ENCODE peak calls at places on chromosomes 3 and 15, in six cellular contexts. One of them, this sample, is unnamed.

GRCh38 chr3:57298041-57298440 is 5.6 kb upstream of the ASB14 start:
- DNase-seq in transverse colon: no peak
- DNase-seq in cardiac fibroblast: no peak
- DNase-seq in mucosa of descending colon: no peak
- DNase-seq in HCT116: peak
- DNase-seq in PC-3: peak
- DNase-seq in this sample: no peak

GRCh38 chr15:39594056-39594763 is 13.3 kb downstream of the THBS1 start:
- DNase-seq in transverse colon: peak
- DNase-seq in cardiac fibroblast: peak
- DNase-seq in mucosa of descending colon: peak
- DNase-seq in HCT116: no peak
- DNase-seq in PC-3: peak
- DNase-seq in this sample: no peak

GRCh38 chr15:88649753-88650551 is 11.1 kb downstream of the ISG20 start:
- DNase-seq in transverse colon: no peak
- DNase-seq in cardiac fibroblast: no peak
- DNase-seq in mucosa of descending colon: no peak
- DNase-seq in HCT116: no peak
- DNase-seq in PC-3: no peak
- DNase-seq in this sample: no peak

GRCh38 chr3:71847794-71848193 is 62.8 kb upstream of the PROK2 start:
- DNase-seq in transverse colon: no peak
- DNase-seq in cardiac fibroblast: no peak
- DNase-seq in mucosa of descending colon: no peak
- DNase-seq in HCT116: no peak
- DNase-seq in PC-3: no peak
- DNase-seq in this sample: no peak

GRCh38 chr15:48536681-48537091 is 108.8 kb downstream of the FBN1 start:
- DNase-seq in transverse colon: no peak
- DNase-seq in cardiac fibroblast: peak
- DNase-seq in mucosa of descending colon: no peak
- DNase-seq in HCT116: no peak
- DNase-seq in PC-3: no peak
- DNase-seq in this sample: no peak

GRCh38 chr3:58535531-58536500 is 1.2 kb downstream of the ACOX2 start:
- DNase-seq in transverse colon: peak
- DNase-seq in cardiac fibroblast: peak
- DNase-seq in mucosa of descending colon: peak
- DNase-seq in HCT116: no peak
- DNase-seq in PC-3: peak
- DNase-seq in this sample: peak

GRCh38 chr3:20125912-20126311 is 60.1 kb downstream of the SGO1 start:
- DNase-seq in transverse colon: peak
- DNase-seq in cardiac fibroblast: no peak
- DNase-seq in mucosa of descending colon: no peak
- DNase-seq in HCT116: no peak
- DNase-seq in PC-3: no peak
- DNase-seq in this sample: no peak

GRCh38 chr3:156620901-156621300 is 53.5 kb upstream of the TIPARP start:
- DNase-seq in transverse colon: no peak
- DNase-seq in cardiac fibroblast: no peak
- DNase-seq in mucosa of descending colon: no peak
- DNase-seq in HCT116: no peak
- DNase-seq in PC-3: no peak
- DNase-seq in this sample: no peak

GRCh38 chr3:172512363-172512762 is 10.9 kb downstream of the TNFSF10 start:
- DNase-seq in transverse colon: peak
- DNase-seq in cardiac fibroblast: peak
- DNase-seq in mucosa of descending colon: peak
- DNase-seq in HCT116: no peak
- DNase-seq in PC-3: no peak
- DNase-seq in this sample: no peak

GRCh38 chr3:111936191-111936841 is 42.5 kb upstream of the ABHD10 start:
- DNase-seq in transverse colon: no peak
- DNase-seq in cardiac fibroblast: peak
- DNase-seq in mucosa of descending colon: no peak
- DNase-seq in HCT116: peak
- DNase-seq in PC-3: peak
- DNase-seq in this sample: no peak

GRCh38 chr3:158167737-158168469 is 58.0 kb downstream of the RSRC1 start:
- DNase-seq in transverse colon: no peak
- DNase-seq in cardiac fibroblast: peak
- DNase-seq in mucosa of descending colon: no peak
- DNase-seq in HCT116: peak
- DNase-seq in PC-3: peak
- DNase-seq in this sample: no peak

GRCh38 chr15:32030795-32031194 is 480 bp downstream of the CHRNA7 start:
- DNase-seq in transverse colon: no peak
- DNase-seq in cardiac fibroblast: no peak
- DNase-seq in mucosa of descending colon: no peak
- DNase-seq in HCT116: no peak
- DNase-seq in PC-3: no peak
- DNase-seq in this sample: peak

GRCh38 chr3:189966843-189967242 is 153.9 kb downstream of the P3H2 start:
- DNase-seq in transverse colon: no peak
- DNase-seq in cardiac fibroblast: no peak
- DNase-seq in mucosa of descending colon: no peak
- DNase-seq in HCT116: no peak
- DNase-seq in PC-3: no peak
- DNase-seq in this sample: no peak

GRCh38 chr3:56896357-56896756 is 94.6 kb upstream of the ARHGEF3 start:
- DNase-seq in transverse colon: no peak
- DNase-seq in cardiac fibroblast: no peak
- DNase-seq in mucosa of descending colon: no peak
- DNase-seq in HCT116: no peak
- DNase-seq in PC-3: no peak
- DNase-seq in this sample: no peak

GRCh38 chr15:27028836-27029482 is 58.0 kb downstream of the GABRG3 start:
- DNase-seq in transverse colon: no peak
- DNase-seq in cardiac fibroblast: no peak
- DNase-seq in mucosa of descending colon: no peak
- DNase-seq in HCT116: no peak
- DNase-seq in PC-3: no peak
- DNase-seq in this sample: no peak

GRCh38 chr3:126158016-126158911 is 22.1 kb downstream of the ALDH1L1 start:
- DNase-seq in transverse colon: no peak
- DNase-seq in cardiac fibroblast: no peak
- DNase-seq in mucosa of descending colon: no peak
- DNase-seq in HCT116: no peak
- DNase-seq in PC-3: no peak
- DNase-seq in this sample: no peak

GRCh38 chr15:90571063-90571541 is 41.4 kb downstream of the CRTC3 start:
- DNase-seq in transverse colon: peak
- DNase-seq in cardiac fibroblast: no peak
- DNase-seq in mucosa of descending colon: peak
- DNase-seq in HCT116: peak
- DNase-seq in PC-3: peak
- DNase-seq in this sample: no peak

GRCh38 chr15:40292246-40292645 is 9.4 kb upstream of the ANKRD63 start:
- DNase-seq in transverse colon: no peak
- DNase-seq in cardiac fibroblast: no peak
- DNase-seq in mucosa of descending colon: no peak
- DNase-seq in HCT116: no peak
- DNase-seq in PC-3: no peak
- DNase-seq in this sample: no peak

GRCh38 chr3:39264053-39264452 is 15.8 kb downstream of the CX3CR1 start:
- DNase-seq in transverse colon: no peak
- DNase-seq in cardiac fibroblast: no peak
- DNase-seq in mucosa of descending colon: no peak
- DNase-seq in HCT116: no peak
- DNase-seq in PC-3: no peak
- DNase-seq in this sample: no peak

GRCh38 chr3:39268554-39268910 is 11.3 kb downstream of the CX3CR1 start:
- DNase-seq in transverse colon: no peak
- DNase-seq in cardiac fibroblast: no peak
- DNase-seq in mucosa of descending colon: no peak
- DNase-seq in HCT116: no peak
- DNase-seq in PC-3: no peak
- DNase-seq in this sample: peak

GRCh38 chr3:39269528-39269927 is 10.3 kb downstream of the CX3CR1 start:
- DNase-seq in transverse colon: no peak
- DNase-seq in cardiac fibroblast: no peak
- DNase-seq in mucosa of descending colon: no peak
- DNase-seq in HCT116: no peak
- DNase-seq in PC-3: no peak
- DNase-seq in this sample: peak

GRCh38 chr3:39271363-39271762 is 8.5 kb downstream of the CX3CR1 start:
- DNase-seq in transverse colon: no peak
- DNase-seq in cardiac fibroblast: no peak
- DNase-seq in mucosa of descending colon: no peak
- DNase-seq in HCT116: no peak
- DNase-seq in PC-3: no peak
- DNase-seq in this sample: no peak

DNA sequence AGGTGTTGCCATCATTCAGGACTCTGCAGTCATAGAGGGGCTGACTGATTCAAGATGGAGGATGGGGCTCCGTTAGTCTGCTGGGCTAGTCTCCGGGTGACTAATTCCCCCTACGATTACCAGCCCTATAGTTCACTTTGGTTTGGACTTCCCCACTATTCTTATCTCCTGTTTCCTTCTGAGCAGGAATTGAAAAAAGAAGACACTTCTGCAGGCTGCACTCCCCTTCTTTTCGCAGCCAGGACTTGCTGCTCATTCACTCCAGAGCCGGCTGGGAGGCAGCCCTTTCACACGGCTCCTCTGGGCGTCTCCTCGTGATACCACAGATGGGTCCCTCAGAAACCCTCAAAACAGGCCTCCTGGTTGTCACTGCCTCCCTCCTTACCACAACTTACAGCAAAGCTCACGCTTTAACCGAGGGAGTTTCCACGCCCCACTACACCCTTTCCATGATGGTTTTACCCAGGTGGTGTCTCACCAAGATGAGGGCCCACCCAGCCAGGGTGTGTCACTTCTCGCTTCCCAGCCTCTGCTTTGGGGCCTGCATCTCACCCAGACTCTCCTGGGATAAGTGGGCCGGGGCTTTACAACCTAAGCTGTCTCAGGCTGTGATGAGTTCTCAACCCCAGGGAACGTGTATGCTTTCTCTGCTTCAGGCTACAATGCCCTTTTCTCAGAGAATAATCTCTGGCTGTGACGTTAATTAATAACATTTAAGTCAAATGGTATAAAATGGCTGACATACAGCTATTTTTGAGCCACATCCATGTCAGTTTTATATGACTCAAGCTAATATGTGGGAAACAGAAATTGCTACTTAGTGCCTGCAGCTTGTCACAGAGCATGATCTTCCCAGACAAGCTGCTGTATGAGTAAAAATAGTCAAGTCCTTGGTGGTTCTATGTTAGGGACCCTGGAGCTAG is 11.9 kb downstream of the CX3CR1 start:
- DNase-seq in transverse colon: no peak
- DNase-seq in cardiac fibroblast: no peak
- DNase-seq in mucosa of descending colon: no peak
- DNase-seq in HCT116: no peak
- DNase-seq in PC-3: no peak
- DNase-seq in this sample: no peak
- H3K4me3 ChIP-seq in transverse colon: no peak
- H3K4me3 ChIP-seq in cardiac fibroblast: no peak
- H3K4me3 ChIP-seq in mucosa of descending colon: no peak
- H3K4me3 ChIP-seq in HCT116: no peak
- H3K4me3 ChIP-seq in PC-3: no peak
- H3K4me3 ChIP-seq in this sample: no peak

DNA sequence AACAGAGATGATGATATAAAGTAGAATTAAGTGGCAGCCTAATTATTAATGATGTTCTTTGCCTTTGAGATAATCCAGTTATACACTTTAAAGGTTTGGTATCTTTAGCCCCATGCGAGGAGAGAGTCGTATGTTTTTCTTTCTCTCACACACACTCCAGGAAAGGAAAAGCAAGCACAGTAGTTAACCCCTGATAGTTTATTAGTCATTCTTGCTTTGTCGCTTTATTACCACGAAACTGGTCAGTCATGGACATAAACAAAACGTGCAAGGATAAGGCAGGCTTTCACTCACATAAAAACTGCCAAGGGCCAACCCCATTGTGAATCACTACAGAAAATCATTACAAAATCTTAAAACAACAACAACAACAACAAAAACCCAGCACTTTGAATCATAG is 866.9 kb downstream of the FHIT start:
- DNase-seq in transverse colon: no peak
- DNase-seq in cardiac fibroblast: no peak
- DNase-seq in mucosa of descending colon: no peak
- DNase-seq in HCT116: no peak
- DNase-seq in PC-3: peak
- DNase-seq in this sample: no peak
- TF ChIP-seq CTCF in transverse colon: no peak
- TF ChIP-seq CTCF in cardiac fibroblast: no peak
- TF ChIP-seq CTCF in mucosa of descending colon: no peak
- TF ChIP-seq CTCF in HCT116: no peak
- TF ChIP-seq CTCF in PC-3: no peak
- TF ChIP-seq CTCF in this sample: no peak

GRCh38 chr3:17742092-17742836 is at the start of gene TBC1D5:
- DNase-seq in transverse colon: peak
- DNase-seq in cardiac fibroblast: peak
- DNase-seq in mucosa of descending colon: peak
- DNase-seq in HCT116: peak
- DNase-seq in PC-3: peak
- DNase-seq in this sample: peak

GRCh38 chr3:17744693-17745092 is 2.3 kb upstream of the TBC1D5 start:
- DNase-seq in transverse colon: no peak
- DNase-seq in cardiac fibroblast: no peak
- DNase-seq in mucosa of descending colon: no peak
- DNase-seq in HCT116: no peak
- DNase-seq in PC-3: no peak
- DNase-seq in this sample: no peak

GRCh38 chr3:17745301-17745700 is 2.9 kb upstream of the TBC1D5 start:
- DNase-seq in transverse colon: no peak
- DNase-seq in cardiac fibroblast: no peak
- DNase-seq in mucosa of descending colon: no peak
- DNase-seq in HCT116: no peak
- DNase-seq in PC-3: no peak
- DNase-seq in this sample: peak

GRCh38 chr3:17742837-17743659 is 617 bp upstream of the TBC1D5 start:
- DNase-seq in transverse colon: no peak
- DNase-seq in cardiac fibroblast: no peak
- DNase-seq in mucosa of descending colon: no peak
- DNase-seq in HCT116: no peak
- DNase-seq in PC-3: no peak
- DNase-seq in this sample: no peak

GRCh38 chr3:17743660-17743995 is 1.2 kb upstream of the TBC1D5 start:
- DNase-seq in transverse colon: no peak
- DNase-seq in cardiac fibroblast: no peak
- DNase-seq in mucosa of descending colon: no peak
- DNase-seq in HCT116: no peak
- DNase-seq in PC-3: no peak
- DNase-seq in this sample: no peak
- H3K4me3 ChIP-seq in transverse colon: peak
- H3K4me3 ChIP-seq in cardiac fibroblast: no peak
- H3K4me3 ChIP-seq in mucosa of descending colon: no peak
- H3K4me3 ChIP-seq in HCT116: peak
- H3K4me3 ChIP-seq in PC-3: peak
- H3K4me3 ChIP-seq in this sample: peak

DNA sequence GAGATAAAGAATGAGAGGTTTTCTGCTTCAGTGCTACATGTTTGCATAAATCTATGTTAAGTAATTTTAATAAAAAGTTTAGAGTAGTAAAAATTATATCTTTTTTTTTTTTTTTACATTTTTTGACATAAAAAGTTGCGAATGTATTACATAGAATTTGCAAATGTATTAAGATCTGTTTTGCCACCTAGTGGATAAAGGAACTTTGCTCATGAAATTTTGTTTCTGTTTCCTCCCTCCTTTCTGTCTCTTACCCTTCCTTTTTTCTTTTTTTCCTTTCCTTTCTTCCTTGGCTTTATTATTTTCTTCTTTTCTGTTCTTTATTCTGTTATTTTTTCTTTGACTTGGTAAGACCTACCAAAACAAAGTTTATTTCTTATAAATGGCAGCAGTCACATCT is 58.5 kb upstream of the UTS2B start:
- DNase-seq in transverse colon: no peak
- DNase-seq in cardiac fibroblast: peak
- DNase-seq in mucosa of descending colon: no peak
- DNase-seq in HCT116: no peak
- DNase-seq in PC-3: peak
- DNase-seq in this sample: no peak
- TF ChIP-seq CTCF in transverse colon: no peak
- TF ChIP-seq CTCF in cardiac fibroblast: peak
- TF ChIP-seq CTCF in mucosa of descending colon: no peak
- TF ChIP-seq CTCF in HCT116: peak
- TF ChIP-seq CTCF in PC-3: peak
- TF ChIP-seq CTCF in this sample: peak